ENCODE peak calls at places on chromosomes 3 and 15, in eight cellular contexts. H is DMS153; W is substantia nigra; E is uterus; G is activated CD4-positive, alpha-beta T cell treated with anti-CD3 and anti-CD28 coated beads, Interleukin-2, amount 50 U/mL, for 48 hours; S is Kasumi-1; M is LoVo; T is lower leg skin. C is an unnamed sample.
A peak's percentile ranks its signal among the peaks of the same experiment; 100 is the strongest.

GRCh38 chr15:78749831-78750230 is 61.4 kb downstream of the ADAMTS7 start:
- DNase-seq in H (no peak), W (no peak), E (peak; percentile 12), G (no peak), S (no peak), M (no peak), T (peak; percentile 74), C (peak; percentile 60)

GRCh38 chr15:55344206-55344605 is 25.2 kb downstream of the PIGB start:
- DNase-seq in H (no peak), W (no peak), E (no peak), G (no peak), S (no peak), M (no peak), T (no peak), C (no peak)

GRCh38 chr3:184771158-184771730 is 40.7 kb upstream of the VPS8 start:
- DNase-seq in H (no peak), W (no peak), E (no peak), G (no peak), S (no peak), M (no peak), T (no peak), C (no peak)

GRCh38 chr15:89338036-89338435 is 3.4 kb upstream of the POLG start:
- DNase-seq in H (no peak), W (no peak), E (no peak), G (no peak), S (no peak), M (no peak), T (no peak), C (peak; percentile 49)

GRCh38 chr3:50138266-50139230 is 16.6 kb upstream of the SEMA3F start:
- DNase-seq in H (no peak), W (no peak), E (no peak), G (no peak), S (peak; percentile 62), M (no peak), T (no peak), C (no peak)

GRCh38 chr15:58403581-58403980 is 28.2 kb upstream of the LIPC start:
- DNase-seq in H (no peak), W (no peak), E (no peak), G (no peak), S (no peak), M (no peak), T (no peak), C (no peak)

GRCh38 chr15:79661411-79661810 is 229.3 kb downstream of the MINAR1 start:
- DNase-seq in H (no peak), W (no peak), E (no peak), G (no peak), S (no peak), M (no peak), T (no peak), C (no peak)

GRCh38 chr3:128975276-128975675 is 18.6 kb downstream of the CFAP92 start:
- DNase-seq in H (no peak), W (no peak), E (no peak), G (no peak), S (no peak), M (no peak), T (no peak), C (no peak)

GRCh38 chr3:8875831-8876230 is 87.4 kb downstream of the RAD18 start:
- DNase-seq in H (no peak), W (no peak), E (no peak), G (no peak), S (no peak), M (no peak), T (no peak), C (no peak)

GRCh38 chr3:185657211-185657610 is 71.1 kb downstream of the SENP2 start:
- DNase-seq in H (no peak), W (no peak), E (no peak), G (no peak), S (no peak), M (no peak), T (no peak), C (no peak)